ENCODE peak calls at places on chromosomes 2 and 18, in ten cellular contexts. S, R, M, E, C, D, G, P, B and Z are unnamed samples.

GRCh38 chr18:33201509-33201926 is 239.0 kb downstream of the CCDC178 start:
- DNase-seq in S (peak), R (no peak), M (peak), E (peak), C (no peak), D (no peak), G (peak), P (no peak), B (no peak), Z (peak)

GRCh38 chr18:28108801-28109200 is 68.1 kb downstream of the CDH2 start:
- DNase-seq in S (no peak), R (no peak), M (peak), E (no peak), C (no peak), D (no peak), G (peak), P (no peak), B (no peak), Z (peak)

GRCh38 chr2:166957686-166958085 is 69.4 kb downstream of the XIRP2 start:
- DNase-seq in S (peak), R (no peak), M (no peak), E (no peak), C (no peak), D (no peak), G (no peak), P (no peak), B (no peak), Z (no peak)

GRCh38 chr2:237456200-237456731 is 30.8 kb upstream of the MLPH start:
- DNase-seq in S (peak), R (peak), M (peak), E (peak), C (no peak), D (no peak), G (peak), P (peak), B (peak), Z (peak)

GRCh38 chr2:225173909-225174308 is 131.6 kb upstream of the DOCK10 start:
- DNase-seq in S (no peak), R (no peak), M (peak), E (no peak), C (no peak), D (no peak), G (peak), P (no peak), B (no peak), Z (no peak)

GRCh38 chr2:237547841-237548416 is 18.4 kb upstream of the PRLH start:
- DNase-seq in S (peak), R (no peak), M (no peak), E (no peak), C (no peak), D (no peak), G (no peak), P (no peak), B (peak), Z (no peak)

GRCh38 chr2:119647440-119648169 is 31.4 kb upstream of the TMEM177 start:
- DNase-seq in S (peak), R (no peak), M (peak), E (no peak), C (peak), D (no peak), G (peak), P (no peak), B (peak), Z (peak)

GRCh38 chr2:187994464-187995331 is 297.0 kb upstream of the GULP1 start:
- DNase-seq in S (peak), R (no peak), M (peak), E (peak), C (no peak), D (no peak), G (peak), P (no peak), B (no peak), Z (no peak)

GRCh38 chr18:50649821-50650220 is 89.9 kb downstream of the MAPK4 start:
- DNase-seq in S (no peak), R (peak), M (peak), E (peak), C (no peak), D (peak), G (peak), P (peak), B (peak), Z (peak)

GRCh38 chr2:95268208-95269035 is 5.8 kb upstream of the PROM2 start:
- DNase-seq in S (no peak), R (peak), M (no peak), E (no peak), C (no peak), D (peak), G (no peak), P (peak), B (peak), Z (no peak)

GRCh38 chr2:36952748-36953197 is 13.6 kb downstream of the STRN start:
- DNase-seq in S (no peak), R (no peak), M (no peak), E (no peak), C (no peak), D (no peak), G (no peak), P (no peak), B (no peak), Z (no peak)

GRCh38 chr2:189609853-189610252 is 29.3 kb upstream of the SLC40A1 start:
- DNase-seq in S (peak), R (no peak), M (peak), E (no peak), C (no peak), D (no peak), G (peak), P (no peak), B (no peak), Z (no peak)

GRCh38 chr18:45330170-45330594 is 285.1 kb upstream of the SLC14A2 start:
- DNase-seq in S (no peak), R (no peak), M (no peak), E (no peak), C (no peak), D (no peak), G (peak), P (no peak), B (no peak), Z (no peak)

GRCh38 chr2:230713331-230714121 is 884 bp downstream of the CAB39 start:
- DNase-seq in S (no peak), R (peak), M (no peak), E (no peak), C (peak), D (no peak), G (no peak), P (peak), B (peak), Z (no peak)

GRCh38 chr2:200247494-200247893 is 59.0 kb upstream of the SPATS2L start:
- DNase-seq in S (peak), R (no peak), M (peak), E (no peak), C (no peak), D (no peak), G (no peak), P (no peak), B (no peak), Z (peak)

GRCh38 chr2:149087751-149088150 is 49.3 kb downstream of the LYPD6B start:
- DNase-seq in S (no peak), R (no peak), M (no peak), E (no peak), C (no peak), D (no peak), G (no peak), P (no peak), B (no peak), Z (no peak)

GRCh38 chr18:78742346-78742745 is 237.3 kb upstream of the SALL3 start:
- DNase-seq in S (no peak), R (no peak), M (no peak), E (no peak), C (no peak), D (no peak), G (no peak), P (peak), B (peak), Z (no peak)

GRCh38 chr2:138090330-138090729 is 126.1 kb downstream of the HNMT start:
- DNase-seq in S (peak), R (no peak), M (peak), E (peak), C (peak), D (no peak), G (peak), P (no peak), B (no peak), Z (peak)

GRCh38 chr2:175755169-175755568 is 246.9 kb downstream of the LNPK start:
- DNase-seq in S (no peak), R (no peak), M (no peak), E (no peak), C (no peak), D (no peak), G (no peak), P (no peak), B (no peak), Z (no peak)

GRCh38 chr2:54139210-54139609 is 23.8 kb downstream of the ACYP2 start:
- DNase-seq in S (no peak), R (no peak), M (no peak), E (no peak), C (no peak), D (no peak), G (no peak), P (no peak), B (no peak), Z (no peak)

GRCh38 chr18:37138456-37138855 is 309.5 kb downstream of the KIAA1328 start:
- DNase-seq in S (no peak), R (no peak), M (no peak), E (no peak), C (no peak), D (no peak), G (no peak), P (no peak), B (no peak), Z (no peak)

GRCh38 chr2:215573495-215573894 is 137.6 kb upstream of the FN1 start:
- DNase-seq in S (peak), R (no peak), M (no peak), E (no peak), C (no peak), D (no peak), G (peak), P (no peak), B (no peak), Z (no peak)

GRCh38 chr2:234770081-234770506 is 181.7 kb upstream of the SH3BP4 start:
- DNase-seq in S (peak), R (no peak), M (peak), E (peak), C (no peak), D (no peak), G (no peak), P (no peak), B (no peak), Z (no peak)

GRCh38 chr18:22314406-22314805 is 103.3 kb downstream of the CTAGE1 start:
- DNase-seq in S (peak), R (no peak), M (peak), E (peak), C (no peak), D (no peak), G (peak), P (no peak), B (no peak), Z (peak)

GRCh38 chr18:56152547-56152946 is 485.8 kb downstream of the TXNL1 start:
- DNase-seq in S (no peak), R (no peak), M (no peak), E (no peak), C (no peak), D (no peak), G (no peak), P (no peak), B (no peak), Z (no peak)

DNA sequence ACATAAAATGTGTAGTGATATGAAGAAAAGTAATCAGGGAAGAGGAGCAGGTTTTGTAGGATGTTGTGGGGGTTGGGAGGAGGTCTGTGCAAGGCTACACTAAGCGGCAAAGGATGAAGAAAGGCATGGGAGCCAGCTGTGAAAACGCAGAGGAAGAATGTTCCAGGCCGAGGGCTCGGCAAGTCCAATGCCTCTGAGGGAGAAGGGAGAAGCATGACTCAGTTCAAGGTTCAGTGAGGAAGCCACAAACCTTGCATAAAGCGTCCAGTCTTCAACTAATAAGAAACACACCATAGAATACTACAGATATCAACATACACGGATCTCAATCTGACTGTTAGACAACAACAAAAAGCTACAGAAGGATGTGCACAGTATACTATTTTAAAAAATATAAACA is 16.2 kb downstream of the EPB41L3 start:
- DNase-seq in S (peak), R (no peak), M (peak), E (peak), C (no peak), D (no peak), G (peak), P (no peak), B (no peak), Z (peak)
- TF ChIP-seq CTCF in S (no peak), R (no peak), M (no peak), E (no peak), C (no peak), D (no peak), G (no peak), P (no peak), B (no peak), Z (no peak)

GRCh38 chr2:33500177-33500576 is 23.7 kb downstream of the RASGRP3 start:
- DNase-seq in S (no peak), R (no peak), M (no peak), E (no peak), C (no peak), D (no peak), G (no peak), P (no peak), B (no peak), Z (no peak)

GRCh38 chr2:33497177-33497787 is 20.8 kb downstream of the RASGRP3 start:
- DNase-seq in S (peak), R (no peak), M (peak), E (no peak), C (peak), D (no peak), G (no peak), P (no peak), B (no peak), Z (no peak)

GRCh38 chr2:33496150-33496549 is 19.7 kb downstream of the RASGRP3 start:
- DNase-seq in S (peak), R (no peak), M (no peak), E (peak), C (no peak), D (no peak), G (peak), P (no peak), B (no peak), Z (no peak)

GRCh38 chr2:33495683-33496082 is 19.2 kb downstream of the RASGRP3 start:
- DNase-seq in S (no peak), R (no peak), M (no peak), E (no peak), C (no peak), D (no peak), G (no peak), P (no peak), B (no peak), Z (no peak)

GRCh38 chr2:33498291-33498956 is 22.0 kb downstream of the RASGRP3 start:
- DNase-seq in S (no peak), R (no peak), M (no peak), E (no peak), C (no peak), D (no peak), G (no peak), P (no peak), B (no peak), Z (no peak)
- H3K4me3 ChIP-seq in S (no peak), R (no peak), M (no peak), E (no peak), C (peak), D (no peak), G (no peak), P (no peak), B (no peak), Z (no peak)

GRCh38 chr2:74461187-74462053 is 3.2 kb downstream of the WBP1 start:
- DNase-seq in S (no peak), R (no peak), M (no peak), E (no peak), C (no peak), D (no peak), G (no peak), P (no peak), B (no peak), Z (no peak)
- TF ChIP-seq CTCF in S (no peak), R (no peak), M (peak), E (peak), C (peak), D (no peak), G (peak), P (no peak), B (no peak), Z (no peak)

GRCh38 chr2:218871345-218872302 is 9.0 kb upstream of the WNT10A start:
- DNase-seq in S (no peak), R (no peak), M (no peak), E (no peak), C (no peak), D (no peak), G (no peak), P (no peak), B (no peak), Z (no peak)
- H3K4me3 ChIP-seq in S (no peak), R (no peak), M (no peak), E (no peak), C (peak), D (peak), G (no peak), P (peak), B (peak), Z (no peak)

GRCh38 chr2:240560480-240561324 is 545 bp downstream of the DUSP28 start:
- DNase-seq in S (peak), R (peak), M (peak), E (peak), C (peak), D (peak), G (peak), P (peak), B (peak), Z (peak)
- TF ChIP-seq CTCF in S (peak), R (no peak), M (peak), E (peak), C (peak), D (no peak), G (peak), P (no peak), B (peak), Z (peak)

DNA sequence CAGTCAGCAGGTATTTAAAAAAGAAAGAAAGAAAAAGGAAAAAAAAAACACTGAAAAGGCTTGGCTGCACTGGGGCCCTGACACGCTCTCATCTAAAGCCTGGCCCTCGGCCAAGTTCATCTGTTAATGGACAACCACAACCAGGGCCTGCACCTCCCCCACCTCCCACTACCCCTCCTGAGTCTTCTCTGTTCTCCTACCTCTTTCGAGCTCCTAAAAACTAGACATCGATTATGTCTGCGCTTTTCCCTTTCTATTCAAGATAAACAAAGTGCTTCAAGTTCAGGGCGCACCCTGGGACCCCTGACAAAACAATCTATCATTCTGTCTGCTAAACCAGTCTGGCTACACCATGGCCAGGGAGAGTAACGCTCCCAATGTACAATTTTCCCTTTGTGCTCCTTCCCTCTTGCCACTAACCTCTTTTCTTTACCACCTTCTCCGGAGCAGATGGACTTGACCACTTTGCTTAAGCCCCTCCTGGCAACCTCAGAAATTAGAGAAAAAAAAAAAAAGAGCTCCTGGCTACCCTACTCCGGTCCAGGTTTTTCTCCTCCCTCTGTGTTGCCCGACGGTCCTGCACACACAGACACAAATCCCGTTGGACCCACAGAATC is 22.7 kb downstream of the BCL11A start:
- DNase-seq in S (peak), R (no peak), M (no peak), E (no peak), C (no peak), D (peak), G (no peak), P (no peak), B (no peak), Z (peak)
- H3K4me3 ChIP-seq in S (no peak), R (no peak), M (no peak), E (no peak), C (no peak), D (peak), G (no peak), P (no peak), B (no peak), Z (peak)

GRCh38 chr2:232979871-232980461 is 33.1 kb downstream of the NGEF start:
- DNase-seq in S (peak), R (no peak), M (peak), E (peak), C (no peak), D (no peak), G (peak), P (no peak), B (peak), Z (no peak)
- TF ChIP-seq CTCF in S (no peak), R (no peak), M (peak), E (peak), C (no peak), D (no peak), G (peak), P (no peak), B (no peak), Z (peak)

GRCh38 chr2:113252047-113252582 is 26.6 kb downstream of the PAX8 start:
- DNase-seq in S (no peak), R (no peak), M (no peak), E (no peak), C (no peak), D (no peak), G (no peak), P (no peak), B (no peak), Z (no peak)
- H3K4me3 ChIP-seq in S (no peak), R (no peak), M (no peak), E (no peak), C (no peak), D (no peak), G (no peak), P (no peak), B (no peak), Z (no peak)

GRCh38 chr2:19225931-19226330 is 132.5 kb downstream of the OSR1 start:
- DNase-seq in S (no peak), R (no peak), M (no peak), E (no peak), C (no peak), D (no peak), G (no peak), P (no peak), B (no peak), Z (no peak)

GRCh38 chr2:19226871-19227270 is 131.6 kb downstream of the OSR1 start:
- DNase-seq in S (no peak), R (no peak), M (no peak), E (no peak), C (no peak), D (no peak), G (no peak), P (no peak), B (no peak), Z (no peak)

GRCh38 chr2:19228092-19228670 is 130.2 kb downstream of the OSR1 start:
- DNase-seq in S (no peak), R (no peak), M (no peak), E (no peak), C (no peak), D (no peak), G (no peak), P (no peak), B (no peak), Z (no peak)

GRCh38 chr2:19231625-19232024 is 126.8 kb downstream of the OSR1 start:
- DNase-seq in S (no peak), R (no peak), M (no peak), E (no peak), C (no peak), D (no peak), G (no peak), P (no peak), B (no peak), Z (no peak)

DNA sequence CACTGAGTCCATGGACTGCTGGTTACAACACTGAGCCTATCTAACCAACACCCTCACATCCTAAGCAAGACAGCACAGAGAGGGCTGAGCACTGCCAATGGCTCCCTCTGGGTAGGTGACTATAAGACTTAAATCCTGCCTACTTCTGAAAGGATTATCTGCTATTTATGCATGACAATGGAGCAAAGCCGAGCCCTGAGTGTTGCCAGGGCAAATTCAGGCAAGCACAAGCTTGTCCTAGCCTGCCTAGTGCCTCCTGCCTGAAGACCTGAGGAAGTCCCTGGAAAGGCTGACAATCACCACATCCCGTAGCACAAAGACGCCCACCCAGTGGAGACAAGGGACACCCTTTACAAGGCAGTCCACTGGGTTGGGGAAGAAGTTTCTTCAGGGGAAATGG is 129.7 kb downstream of the OSR1 start:
- DNase-seq in S (no peak), R (peak), M (no peak), E (no peak), C (no peak), D (peak), G (no peak), P (no peak), B (no peak), Z (no peak)
- TF ChIP-seq CTCF in S (no peak), R (no peak), M (no peak), E (no peak), C (no peak), D (no peak), G (no peak), P (no peak), B (no peak), Z (no peak)